ENCODE peak calls at places on chromosomes 5 and 9, in five cellular contexts. V is IMR-90, M is adipocyte, D is ovary, S is heart right ventricle. P is an unnamed sample.

GRCh38 chr5:122705876-122706275 is 69.0 kb upstream of the SNX2 start:
- DNase-seq in V (no peak), S (no peak), M (peak; percentile 7), D (no peak), P (no peak)

GRCh38 chr5:114255275-114255674 is 106.6 kb upstream of the KCNN2 start:
- DNase-seq in M (no peak), V (no peak), S (no peak), D (no peak), P (no peak)

GRCh38 chr9:972512-973294 is 3.8 kb upstream of the DMRT3 start:
- DNase-seq in M (no peak), D (no peak), S (no peak), V (no peak), P (no peak)

GRCh38 chr9:35114921-35115341 is 731 bp downstream of the ATOSB start:
- DNase-seq in D (peak; percentile 60), S (peak; percentile 66), M (peak; percentile 71), V (no peak), P (peak; percentile 86)

GRCh38 chr9:1871486-1872181 is 143.5 kb upstream of the SMARCA2 start:
- DNase-seq in M (peak; percentile 1), V (no peak), D (no peak), S (no peak), P (no peak)

GRCh38 chr5:134088291-134088690 is 26.2 kb upstream of the TCF7 start:
- DNase-seq in D (no peak), S (no peak), V (no peak), M (peak; percentile 34), P (no peak)

GRCh38 chr9:116152390-116152789 is 1.2 kb upstream of the PAPPA start:
- DNase-seq in D (no peak), M (peak; percentile 80), V (peak; percentile 70), S (no peak), P (no peak)

GRCh38 chr5:56123531-56124243 is 109.4 kb downstream of the ANKRD55 start:
- DNase-seq in S (peak; percentile 37), D (peak; percentile 74), M (peak; percentile 90), V (peak; percentile 100), P (peak; percentile 72)

GRCh38 chr9:116861321-116861720 is 174.2 kb downstream of the TRIM32 start:
- DNase-seq in S (no peak), M (no peak), D (no peak), V (no peak), P (no peak)

GRCh38 chr5:116013207-116013777 is 19.0 kb upstream of the ARL14EPL start:
- DNase-seq in D (no peak), S (no peak), M (no peak), V (peak; percentile 30), P (no peak)

GRCh38 chr5:125595095-125595494 is 828.1 kb upstream of the GRAMD2B start:
- DNase-seq in V (peak; percentile 82), D (peak; percentile 75), M (peak; percentile 71), S (peak; percentile 52), P (no peak)

GRCh38 chr9:79651251-79651795 is 79.6 kb downstream of the TLE4 start:
- DNase-seq in V (no peak), D (no peak), M (no peak), S (no peak), P (no peak)

DNA sequence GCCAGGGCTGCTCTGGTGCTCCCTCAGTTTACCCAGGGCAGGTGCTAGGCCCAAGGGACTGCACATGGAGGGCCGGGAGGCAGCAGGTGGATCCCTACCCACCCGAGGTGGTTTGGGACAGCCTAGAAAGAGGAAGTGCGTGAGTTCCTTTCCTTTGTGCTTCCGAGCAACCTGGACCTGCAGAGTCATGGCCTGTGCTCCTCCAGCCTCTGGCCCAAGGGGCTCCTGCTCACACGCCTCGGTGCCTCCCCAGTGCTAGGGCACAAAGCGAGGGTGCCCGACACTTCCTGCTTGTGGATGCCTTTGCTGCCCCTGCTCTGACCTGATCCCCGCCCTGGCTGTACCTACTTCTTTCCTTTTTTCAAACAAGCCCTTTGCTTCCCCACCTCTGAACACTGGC is 79.3 kb downstream of the RXRA start:
- DNase-seq in D (no peak), S (no peak), M (no peak), V (no peak), P (no peak)
- H3K4me1 ChIP-seq in D (peaks cover 39% of the 10 kb centered on the region), S (peaks cover 98% of the 10 kb centered on the region), M (peaks cover 49% of the 10 kb centered on the region), V (peaks cover 30% of the 10 kb centered on the region), P (peaks cover 98% of the 10 kb centered on the region)

GRCh38 chr5:16486679-16487078 is 21.1 kb upstream of the ZNF622 start:
- DNase-seq in S (no peak), V (no peak), D (no peak), M (no peak), P (no peak)
- H3K4me1 ChIP-seq in S (no peaks in the 10 kb centered on the region), V (no peaks in the 10 kb centered on the region), D (no peaks in the 10 kb centered on the region), M (peaks cover 5% of the 10 kb centered on the region), P (peaks cover 18% of the 10 kb centered on the region)

DNA sequence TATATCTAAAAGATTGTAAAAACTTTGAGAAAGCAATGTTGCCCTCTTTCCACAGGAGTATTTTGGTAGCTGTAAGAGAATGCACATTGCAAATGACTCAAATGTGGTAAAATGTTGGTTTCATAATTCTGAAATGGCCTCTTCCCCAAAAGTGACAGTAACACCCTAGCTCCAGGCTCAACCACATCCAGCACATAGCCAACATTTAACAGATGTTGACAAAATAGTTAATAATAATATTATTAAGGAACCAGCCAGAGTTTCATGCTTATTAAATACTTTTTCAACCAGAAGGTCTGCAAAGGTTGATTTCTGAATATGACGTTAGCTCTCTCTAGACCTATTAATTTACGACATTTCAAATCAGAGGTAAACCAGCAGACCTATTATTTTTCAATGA is 1.3 kb downstream of the ANXA1 start:
- DNase-seq in D (no peak), M (peak; percentile 68), S (no peak), V (no peak), P (no peak)
- H3K4me1 ChIP-seq in D (peaks cover 3% of the 10 kb centered on the region), M (peaks cover 68% of the 10 kb centered on the region), S (peaks cover 74% of the 10 kb centered on the region), V (peaks cover 5% of the 10 kb centered on the region), P (peaks cover 83% of the 10 kb centered on the region)

DNA sequence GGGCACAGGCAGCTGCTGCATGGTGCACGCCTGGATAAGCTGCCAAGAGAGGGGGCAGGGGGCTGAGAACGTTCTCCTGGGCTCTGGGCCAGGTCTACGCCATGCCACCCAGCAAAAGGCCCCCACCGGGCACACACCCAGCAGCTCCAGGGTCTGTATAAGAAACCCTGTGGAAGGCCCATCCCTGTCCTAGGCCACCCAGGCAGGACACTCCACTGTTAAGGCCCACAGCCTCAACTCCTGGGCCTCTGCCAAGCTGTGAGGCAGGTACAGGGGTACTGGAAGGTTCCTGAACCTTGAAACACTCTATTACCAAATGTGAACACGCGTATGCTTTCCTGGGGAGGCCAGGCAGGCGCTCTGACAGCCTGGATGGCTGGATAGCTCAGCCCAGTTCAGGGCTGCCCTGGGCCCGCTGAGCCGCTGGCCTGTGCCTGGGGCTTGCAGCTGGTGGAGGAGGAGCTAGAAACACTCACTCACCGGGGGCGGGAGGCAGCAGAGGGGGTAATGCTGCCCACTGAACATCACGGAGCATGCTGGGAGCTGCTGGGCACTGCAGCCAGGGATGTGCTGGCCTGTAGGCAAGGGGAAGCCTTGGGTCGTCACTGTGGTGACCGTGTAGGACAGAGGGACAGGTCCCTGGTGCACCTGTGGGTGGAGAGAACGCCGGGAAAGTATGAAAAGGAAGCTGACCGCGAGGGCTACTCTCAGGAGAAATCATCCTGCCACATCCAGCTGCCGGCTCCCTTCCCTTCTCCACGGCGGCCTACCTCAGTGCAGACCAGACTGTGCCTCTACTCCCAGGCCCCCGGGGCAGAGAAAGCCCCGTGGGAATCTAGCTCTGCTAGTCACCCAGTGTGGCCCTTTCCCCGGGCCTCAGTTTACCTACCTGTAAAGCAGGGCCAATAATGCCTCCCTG is 6.0 kb downstream of the RNF44 start:
- DNase-seq in M (no peak), D (peak; percentile 58), S (no peak), V (peak; percentile 74), P (no peak)
- H3K4me1 ChIP-seq in M (peaks cover 35% of the 10 kb centered on the region), D (peaks cover 16% of the 10 kb centered on the region), S (peaks cover 73% of the 10 kb centered on the region), V (peaks cover 24% of the 10 kb centered on the region), P (peaks cover 70% of the 10 kb centered on the region)

DNA sequence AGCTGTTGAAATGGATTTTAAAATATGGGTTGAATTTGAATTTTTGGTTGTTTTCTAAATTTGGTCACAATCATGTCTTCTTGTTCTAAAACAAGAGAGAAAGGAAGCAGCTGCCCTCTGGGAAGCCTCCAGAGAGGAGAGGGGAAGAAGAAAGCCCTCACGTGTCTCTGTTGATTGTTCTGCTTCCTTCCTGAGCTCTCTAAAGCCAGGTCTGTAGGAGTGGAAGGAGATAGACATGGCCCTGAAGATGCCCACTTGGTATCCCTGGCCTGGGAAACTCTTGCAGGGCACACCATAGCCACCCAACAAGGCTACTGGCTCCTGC is 59.6 kb downstream of the GALNT12 start:
- DNase-seq in S (no peak), M (no peak), V (no peak), D (no peak), P (no peak)
- H3K4me1 ChIP-seq in S (peaks cover 76% of the 10 kb centered on the region), M (peaks cover 62% of the 10 kb centered on the region), V (peaks cover 16% of the 10 kb centered on the region), D (peaks cover 7% of the 10 kb centered on the region), P (peaks cover 39% of the 10 kb centered on the region)

GRCh38 chr5:34897646-34898045 is 17.7 kb downstream of the RAD1 start:
- DNase-seq in M (peak; percentile 63), D (no peak), S (no peak), V (no peak), P (no peak)

GRCh38 chr5:34898258-34898895 is 16.9 kb downstream of the RAD1 start:
- DNase-seq in D (peak; percentile 74), M (peak; percentile 92), V (peak; percentile 77), S (peak; percentile 28), P (peak; percentile 69)

GRCh38 chr5:34894716-34895115 is 20.6 kb downstream of the RAD1 start:
- DNase-seq in S (no peak), M (no peak), V (no peak), D (no peak), P (no peak)

GRCh38 chr5:34899066-34899465 is 16.2 kb downstream of the RAD1 start:
- DNase-seq in D (no peak), S (no peak), V (no peak), M (no peak), P (no peak)

DNA sequence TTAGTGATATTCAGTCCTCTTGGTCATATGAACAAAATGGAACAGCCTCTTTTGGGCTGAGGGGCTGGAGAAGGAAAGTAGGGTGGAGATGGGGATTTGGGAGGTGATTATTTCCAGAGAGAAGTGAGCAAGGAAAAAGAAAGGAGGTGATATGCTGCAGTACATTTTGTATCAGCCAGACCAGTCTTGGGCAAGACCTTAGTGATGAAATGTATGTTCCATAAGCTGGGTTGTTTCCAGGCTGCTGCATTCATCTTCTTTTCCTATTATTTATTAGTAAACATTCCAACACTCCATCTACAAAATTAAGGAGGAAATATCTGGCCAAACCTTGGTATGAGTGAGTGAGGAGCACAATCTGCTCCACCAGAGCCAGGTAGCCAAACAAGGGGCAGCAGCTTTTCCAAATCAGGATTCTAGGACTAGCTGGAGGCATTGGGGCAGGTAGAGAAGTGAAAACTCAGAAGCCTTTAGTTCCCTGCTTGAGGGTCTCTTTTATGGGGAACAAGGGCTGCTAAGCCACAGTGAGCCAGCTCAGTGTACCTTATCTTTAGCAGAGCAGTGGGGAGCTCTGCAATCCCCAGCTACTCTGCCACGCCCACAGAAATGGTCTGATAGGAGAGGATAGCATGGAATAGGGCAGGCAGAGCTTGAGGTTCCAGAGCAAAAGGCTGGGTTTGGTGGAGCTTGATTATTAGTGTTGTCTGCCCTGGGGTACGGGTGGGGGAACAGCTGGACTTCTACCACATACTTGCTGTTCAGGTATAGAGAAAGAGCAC is 19.5 kb downstream of the RAD1 start:
- DNase-seq in D (no peak), M (peak; percentile 70), V (no peak), S (no peak), P (no peak)
- H3K4me1 ChIP-seq in D (no peaks in the 10 kb centered on the region), M (peaks cover 27% of the 10 kb centered on the region), V (no peaks in the 10 kb centered on the region), S (no peaks in the 10 kb centered on the region), P (peaks cover 2% of the 10 kb centered on the region)